ENCODE peak calls at places on chromosomes 4 and X, in eight cellular contexts. A is ascending aorta, H is A549, Q is ovary, P is heart right ventricle, J is uterus, I is pancreas, Z is transverse colon. C is an unnamed sample.
A peak's percentile ranks its signal among the peaks of the same experiment; 100 is the strongest.

GRCh38 chr4:2409381-2409783 is 9.1 kb downstream of the ZFYVE28 start:
- DNase-seq in A (no peak), H (no peak), Q (no peak), P (no peak), J (no peak), I (no peak), Z (no peak), C (no peak)

GRCh38 chr4:100269446-100269845 is 79.2 kb upstream of the DDIT4L start:
- DNase-seq in A (no peak), H (no peak), Q (no peak), P (no peak), J (no peak), I (no peak), Z (no peak), C (no peak)

GRCh38 chr4:139791681-139792080 is 126.1 kb downstream of the MGST2 start:
- DNase-seq in A (no peak), H (no peak), Q (no peak), P (no peak), J (no peak), I (no peak), Z (no peak), C (no peak)

GRCh38 chr4:8353158-8353495 is 83.6 kb downstream of the HTRA3 start:
- DNase-seq in A (no peak), H (no peak), Q (no peak), P (no peak), J (peak; percentile 11), I (no peak), Z (no peak), C (no peak)

GRCh38 chrX:39907964-39908616 is 189.7 kb downstream of the BCOR start:
- DNase-seq in A (peak; percentile 38), H (peak; percentile 87), Q (peak; percentile 65), P (peak; percentile 44), J (peak; percentile 63), I (peak; percentile 67), Z (peak; percentile 32), C (no peak)

GRCh38 chrX:132958086-132958703 is at the start of gene HS6ST2:
- DNase-seq in A (no peak), H (no peak), Q (peak; percentile 24), P (no peak), J (no peak), I (peak; percentile 36), Z (peak; percentile 31), C (peak; percentile 11)

GRCh38 chr4:52423967-52424366 is 235.1 kb downstream of the USP46 start:
- DNase-seq in A (no peak), H (no peak), Q (no peak), P (no peak), J (no peak), I (no peak), Z (no peak), C (no peak)

GRCh38 chr4:186770446-186771175 is 47.0 kb upstream of the FAT1 start:
- DNase-seq in A (no peak), H (no peak), Q (no peak), P (no peak), J (no peak), I (no peak), Z (no peak), C (no peak)

GRCh38 chr4:184782731-184783472 is 42.9 kb downstream of the ACSL1 start:
- DNase-seq in A (no peak), H (no peak), Q (no peak), P (no peak), J (no peak), I (no peak), Z (no peak), C (no peak)

GRCh38 chr4:40301592-40301991 is 33.5 kb upstream of the CHRNA9 start:
- DNase-seq in A (no peak), H (no peak), Q (no peak), P (no peak), J (no peak), I (no peak), Z (peak; percentile 64), C (no peak)

GRCh38 chrX:42996861-42997260 is 218.9 kb upstream of the PPP1R2C start:
- DNase-seq in A (no peak), H (no peak), Q (no peak), P (no peak), J (no peak), I (no peak), Z (no peak), C (no peak)

GRCh38 chr4:86334020-86334750 is 25.7 kb downstream of the MAPK10 start:
- DNase-seq in A (no peak), H (no peak), Q (no peak), P (no peak), J (peak; percentile 21), I (no peak), Z (no peak), C (no peak)

GRCh38 chr4:153418581-153418980 is 47.6 kb upstream of the TMEM131L start:
- DNase-seq in A (no peak), H (no peak), Q (no peak), P (no peak), J (no peak), I (no peak), Z (no peak), C (no peak)

GRCh38 chrX:75746891-75747639 is 38.0 kb downstream of the MAGEE2 start:
- DNase-seq in A (no peak), H (peak; percentile 4), Q (peak; percentile 42), P (peak; percentile 14), J (no peak), I (peak; percentile 47), Z (peak; percentile 33), C (peak; percentile 25)

GRCh38 chrX:72382199-72382590 is 76.5 kb upstream of the CITED1 start:
- DNase-seq in A (no peak), H (no peak), Q (no peak), P (peak; percentile 23), J (no peak), I (no peak), Z (no peak), C (no peak)

GRCh38 chr4:89273741-89274141 is 33.9 kb downstream of the GPRIN3 start:
- DNase-seq in A (no peak), H (peak; percentile 56), Q (no peak), P (no peak), J (no peak), I (no peak), Z (no peak), C (no peak)

GRCh38 chrX:2423293-2423692 is 77.5 kb downstream of the DHRSX start:
- DNase-seq in A (no peak), H (no peak), Q (no peak), P (no peak), J (no peak), I (no peak), Z (no peak), C (no peak)

GRCh38 chr4:80611366-80611765 is 275.8 kb downstream of the CFAP299 start:
- DNase-seq in A (no peak), H (no peak), Q (no peak), P (no peak), J (no peak), I (no peak), Z (no peak), C (no peak)

GRCh38 chr4:113260671-113261070 is 211.2 kb downstream of the ANK2 start:
- DNase-seq in A (no peak), H (no peak), Q (no peak), P (no peak), J (no peak), I (no peak), Z (no peak), C (no peak)

GRCh38 chr4:145069361-145069760 is 28.6 kb downstream of the ANAPC10 start:
- DNase-seq in A (no peak), H (no peak), Q (no peak), P (no peak), J (no peak), I (no peak), Z (no peak), C (no peak)

GRCh38 chrX:46626566-46626965 is 53.0 kb downstream of the CHST7 start:
- DNase-seq in A (no peak), H (no peak), Q (no peak), P (no peak), J (no peak), I (no peak), Z (no peak), C (no peak)

DNA sequence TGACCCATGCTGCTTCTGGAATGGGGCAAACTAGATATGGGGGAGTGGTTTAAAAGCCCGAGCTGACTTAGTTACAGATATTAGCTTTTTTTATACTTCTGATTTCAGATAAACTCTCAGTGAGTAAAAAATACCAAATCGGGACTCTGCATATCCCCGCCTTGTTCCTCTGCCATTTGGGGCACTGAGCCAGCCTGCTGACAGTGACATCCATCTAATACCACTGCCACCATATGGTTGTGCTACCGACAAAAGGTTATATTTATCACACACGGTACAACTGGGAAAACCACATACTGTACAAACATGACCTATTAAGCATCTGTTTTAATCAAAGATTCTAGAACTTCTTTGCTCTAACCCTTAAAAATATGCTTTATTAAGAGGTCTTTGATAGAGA is 78.7 kb downstream of the GALNT7 start:
- DNase-seq in A (no peak), H (no peak), Q (no peak), P (no peak), J (no peak), I (peak; percentile 53), Z (no peak), C (no peak)
- H3K4me1 ChIP-seq in A (no peaks in the 10 kb centered on the region), H (peaks cover 27% of the 10 kb centered on the region), Q (peaks cover 7% of the 10 kb centered on the region), P (peaks cover 3% of the 10 kb centered on the region), J (no peaks in the 10 kb centered on the region), I (peaks cover 33% of the 10 kb centered on the region), Z (peaks cover 5% of the 10 kb centered on the region), C (no peaks in the 10 kb centered on the region)

GRCh38 chr4:78532046-78532445 is 19.5 kb upstream of the ANXA3 start:
- DNase-seq in A (no peak), H (no peak), Q (no peak), P (no peak), J (no peak), I (no peak), Z (no peak), C (no peak)
- H3K4me1 ChIP-seq in A (no peaks in the 10 kb centered on the region), H (peaks cover 28% of the 10 kb centered on the region), Q (no peaks in the 10 kb centered on the region), P (no peaks in the 10 kb centered on the region), J (no peaks in the 10 kb centered on the region), I (no peaks in the 10 kb centered on the region), Z (no peaks in the 10 kb centered on the region), C (no peaks in the 10 kb centered on the region)

DNA sequence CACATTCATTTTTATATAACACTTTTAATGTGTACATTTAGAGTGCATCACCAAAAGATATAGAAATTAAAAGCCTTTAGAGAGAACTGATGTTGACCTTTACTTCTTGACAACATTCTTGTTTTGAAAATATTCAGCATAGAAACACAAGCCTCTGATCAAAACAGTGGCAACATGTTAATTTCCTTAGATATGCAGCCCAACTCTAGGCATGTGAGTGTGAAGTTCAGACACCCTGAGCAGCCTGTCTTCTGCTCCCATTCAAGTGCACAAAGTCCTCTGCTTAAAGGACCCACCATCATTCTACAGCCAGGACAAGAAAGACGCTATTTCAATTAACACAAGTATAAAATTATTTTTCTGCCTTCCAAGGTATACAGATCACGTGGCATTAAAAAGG is 60.0 kb downstream of the PPP3CA start:
- DNase-seq in A (no peak), H (no peak), Q (no peak), P (no peak), J (no peak), I (no peak), Z (no peak), C (no peak)
- H3K4me1 ChIP-seq in A (no peaks in the 10 kb centered on the region), H (peaks cover 74% of the 10 kb centered on the region), Q (peaks cover 20% of the 10 kb centered on the region), P (peaks cover 58% of the 10 kb centered on the region), J (no peaks in the 10 kb centered on the region), I (peaks cover 62% of the 10 kb centered on the region), Z (peaks cover 13% of the 10 kb centered on the region), C (peaks cover 4% of the 10 kb centered on the region)

DNA sequence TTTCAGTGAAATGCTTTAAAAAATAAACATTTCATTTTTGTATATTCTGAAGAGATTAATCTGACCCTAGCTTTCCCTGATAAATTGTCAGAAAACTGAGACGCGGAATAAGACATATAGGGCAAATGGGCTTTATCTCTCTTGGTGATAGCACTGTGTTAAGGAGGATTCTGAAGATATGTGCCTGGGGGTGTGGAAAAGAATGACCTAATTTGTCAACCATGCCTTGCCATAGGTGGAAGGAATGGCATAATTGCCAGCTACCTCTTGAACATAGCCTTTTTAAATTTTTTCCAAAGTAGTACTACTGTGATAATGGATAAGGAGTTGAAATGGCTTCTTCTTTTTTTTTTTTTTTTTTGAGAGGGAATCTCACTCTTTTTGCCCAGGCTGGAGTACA is 11.7 kb downstream of the JADE1 start:
- DNase-seq in A (no peak), H (no peak), Q (no peak), P (no peak), J (no peak), I (no peak), Z (no peak), C (no peak)
- H3K4me1 ChIP-seq in A (no peaks in the 10 kb centered on the region), H (peaks cover 98% of the 10 kb centered on the region), Q (peaks cover 11% of the 10 kb centered on the region), P (peaks cover 55% of the 10 kb centered on the region), J (no peaks in the 10 kb centered on the region), I (peaks cover 31% of the 10 kb centered on the region), Z (peaks cover 18% of the 10 kb centered on the region), C (no peaks in the 10 kb centered on the region)

C was measured in BE2C.